ENCODE peak calls at places on chromosomes 4 and X, in eight cellular contexts. One of them, this sample, is unnamed.

GRCh38 chr4:8915201-8916200 is 43.9 kb upstream of the HMX1 start:
- DNase-seq in MM.1S: no peak
- DNase-seq in neural progenitor cell: no peak
- DNase-seq in OCI-LY7: no peak
- DNase-seq in PC-3: no peak
- DNase-seq in HCT116: no peak
- DNase-seq in GM23248: no peak
- DNase-seq in GM23338: no peak
- DNase-seq in this sample: peak; percentile 3

GRCh38 chr4:84924439-84924838 is 42.1 kb downstream of the WDFY3 start:
- DNase-seq in PC-3: peak; percentile 52
- DNase-seq in OCI-LY7: no peak
- DNase-seq in MM.1S: no peak
- DNase-seq in GM23338: no peak
- DNase-seq in GM23248: no peak
- DNase-seq in HCT116: no peak
- DNase-seq in neural progenitor cell: no peak
- DNase-seq in this sample: no peak

GRCh38 chr4:82890602-82890912 is 396 bp downstream of the SEC31A start:
- DNase-seq in GM23338: no peak
- DNase-seq in MM.1S: no peak
- DNase-seq in neural progenitor cell: no peak
- DNase-seq in PC-3: peak; percentile 6
- DNase-seq in OCI-LY7: no peak
- DNase-seq in HCT116: no peak
- DNase-seq in GM23248: no peak
- DNase-seq in this sample: no peak

GRCh38 chrX:45614853-45615252 is 414.2 kb upstream of the DIPK2B start:
- DNase-seq in neural progenitor cell: no peak
- DNase-seq in GM23338: no peak
- DNase-seq in OCI-LY7: no peak
- DNase-seq in HCT116: no peak
- DNase-seq in GM23248: no peak
- DNase-seq in MM.1S: no peak
- DNase-seq in PC-3: no peak
- DNase-seq in this sample: no peak

GRCh38 chr4:101081695-101082369 is 265.5 kb downstream of the PPP3CA start:
- DNase-seq in PC-3: no peak
- DNase-seq in MM.1S: no peak
- DNase-seq in GM23248: no peak
- DNase-seq in GM23338: no peak
- DNase-seq in OCI-LY7: no peak
- DNase-seq in HCT116: no peak
- DNase-seq in neural progenitor cell: no peak
- DNase-seq in this sample: no peak

GRCh38 chr4:1478766-1479355 is 72.6 kb upstream of the NKX1-1 start:
- DNase-seq in neural progenitor cell: no peak
- DNase-seq in MM.1S: no peak
- DNase-seq in GM23248: no peak
- DNase-seq in PC-3: no peak
- DNase-seq in HCT116: no peak
- DNase-seq in GM23338: no peak
- DNase-seq in OCI-LY7: no peak
- DNase-seq in this sample: no peak

GRCh38 chr4:96145671-96146070 is 305.8 kb downstream of the PDHA2 start:
- DNase-seq in MM.1S: no peak
- DNase-seq in GM23338: no peak
- DNase-seq in GM23248: no peak
- DNase-seq in neural progenitor cell: no peak
- DNase-seq in PC-3: no peak
- DNase-seq in HCT116: no peak
- DNase-seq in OCI-LY7: no peak
- DNase-seq in this sample: no peak

GRCh38 chrX:129553619-129554288 is 13.7 kb downstream of the OCRL start:
- DNase-seq in OCI-LY7: peak; percentile 73
- DNase-seq in GM23338: no peak
- DNase-seq in HCT116: no peak
- DNase-seq in GM23248: no peak
- DNase-seq in neural progenitor cell: no peak
- DNase-seq in PC-3: no peak
- DNase-seq in MM.1S: peak; percentile 14
- DNase-seq in this sample: no peak

GRCh38 chr4:98710831-98711230 is 52.4 kb upstream of the TSPAN5 start:
- DNase-seq in HCT116: no peak
- DNase-seq in GM23338: no peak
- DNase-seq in OCI-LY7: no peak
- DNase-seq in MM.1S: no peak
- DNase-seq in neural progenitor cell: no peak
- DNase-seq in PC-3: peak; percentile 8
- DNase-seq in GM23248: peak; percentile 16
- DNase-seq in this sample: no peak

GRCh38 chr4:17276821-17277220 is 235.1 kb downstream of the QDPR start:
- DNase-seq in PC-3: no peak
- DNase-seq in OCI-LY7: no peak
- DNase-seq in GM23338: no peak
- DNase-seq in GM23248: peak; percentile 59
- DNase-seq in MM.1S: no peak
- DNase-seq in neural progenitor cell: no peak
- DNase-seq in HCT116: no peak
- DNase-seq in this sample: no peak

GRCh38 chrX:82232679-82233078 is 1030.8 kb downstream of the SH3BGRL start:
- DNase-seq in HCT116: no peak
- DNase-seq in OCI-LY7: no peak
- DNase-seq in neural progenitor cell: no peak
- DNase-seq in GM23338: no peak
- DNase-seq in GM23248: no peak
- DNase-seq in MM.1S: no peak
- DNase-seq in PC-3: no peak
- DNase-seq in this sample: no peak

GRCh38 chr4:87882861-87883260 is 50.1 kb downstream of the MEPE start:
- DNase-seq in neural progenitor cell: no peak
- DNase-seq in PC-3: no peak
- DNase-seq in HCT116: no peak
- DNase-seq in GM23338: no peak
- DNase-seq in GM23248: no peak
- DNase-seq in OCI-LY7: no peak
- DNase-seq in MM.1S: no peak
- DNase-seq in this sample: no peak

GRCh38 chr4:87875187-87875586 is 42.4 kb downstream of the MEPE start:
- DNase-seq in HCT116: no peak
- DNase-seq in neural progenitor cell: no peak
- DNase-seq in OCI-LY7: no peak
- DNase-seq in MM.1S: no peak
- DNase-seq in GM23248: no peak
- DNase-seq in GM23338: no peak
- DNase-seq in PC-3: no peak
- DNase-seq in this sample: no peak

GRCh38 chr4:87884976-87885574 is 52.3 kb downstream of the MEPE start:
- DNase-seq in PC-3: no peak
- DNase-seq in GM23338: no peak
- DNase-seq in HCT116: no peak
- DNase-seq in neural progenitor cell: no peak
- DNase-seq in OCI-LY7: peak; percentile 50
- DNase-seq in GM23248: no peak
- DNase-seq in MM.1S: no peak
- DNase-seq in this sample: no peak

GRCh38 chr4:87882321-87882720 is 49.6 kb downstream of the MEPE start:
- DNase-seq in GM23338: no peak
- DNase-seq in PC-3: no peak
- DNase-seq in OCI-LY7: no peak
- DNase-seq in neural progenitor cell: no peak
- DNase-seq in HCT116: no peak
- DNase-seq in GM23248: peak; percentile 22
- DNase-seq in MM.1S: no peak
- DNase-seq in this sample: no peak

DNA sequence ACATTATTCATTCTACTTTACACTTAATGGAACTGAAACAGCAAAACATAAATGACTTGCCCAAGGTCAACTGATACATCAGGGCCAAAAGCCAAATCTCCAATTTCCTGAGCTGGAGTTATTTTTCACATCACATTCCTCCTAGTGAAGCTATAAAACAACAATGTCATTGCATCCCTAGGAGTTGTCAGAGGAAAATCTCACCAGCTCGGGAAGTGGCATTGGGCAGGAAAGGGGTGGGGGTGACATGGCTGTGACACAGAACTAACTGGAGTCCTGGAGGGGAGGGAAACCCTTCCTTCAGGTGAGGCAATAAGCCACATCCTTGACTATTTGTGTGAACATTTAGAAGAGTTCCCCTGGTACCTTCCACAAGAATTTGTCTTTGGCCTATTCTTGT is 47.3 kb downstream of the MEPE start:
- DNase-seq in OCI-LY7: no peak
- DNase-seq in neural progenitor cell: no peak
- DNase-seq in GM23248: no peak
- DNase-seq in MM.1S: no peak
- DNase-seq in GM23338: no peak
- DNase-seq in PC-3: no peak
- DNase-seq in HCT116: no peak
- DNase-seq in this sample: no peak
- H3K27ac ChIP-seq in OCI-LY7: no peak overlapping the region
- H3K27ac ChIP-seq in neural progenitor cell: no peak overlapping the region
- H3K27ac ChIP-seq in GM23248: no peak overlapping the region
- H3K27ac ChIP-seq in MM.1S: no peak overlapping the region
- H3K27ac ChIP-seq in GM23338: no peak overlapping the region
- H3K27ac ChIP-seq in PC-3: no peak overlapping the region
- H3K27ac ChIP-seq in HCT116: no peak overlapping the region
- H3K27ac ChIP-seq in this sample: no peak overlapping the region

GRCh38 chrX:16155586-16155985 is 11.7 kb upstream of the MAGEB17 start:
- DNase-seq in GM23338: no peak
- DNase-seq in OCI-LY7: no peak
- DNase-seq in HCT116: no peak
- DNase-seq in neural progenitor cell: no peak
- DNase-seq in MM.1S: no peak
- DNase-seq in GM23248: no peak
- DNase-seq in PC-3: no peak
- DNase-seq in this sample: no peak

GRCh38 chrX:16164748-16165147 is 2.5 kb upstream of the MAGEB17 start:
- DNase-seq in MM.1S: no peak
- DNase-seq in neural progenitor cell: no peak
- DNase-seq in HCT116: no peak
- DNase-seq in GM23338: no peak
- DNase-seq in PC-3: no peak
- DNase-seq in OCI-LY7: no peak
- DNase-seq in GM23248: no peak
- DNase-seq in this sample: no peak

GRCh38 chrX:16162391-16162790 is 4.9 kb upstream of the MAGEB17 start:
- DNase-seq in GM23248: no peak
- DNase-seq in neural progenitor cell: no peak
- DNase-seq in MM.1S: no peak
- DNase-seq in GM23338: peak; percentile 27
- DNase-seq in OCI-LY7: no peak
- DNase-seq in PC-3: no peak
- DNase-seq in HCT116: no peak
- DNase-seq in this sample: no peak

DNA sequence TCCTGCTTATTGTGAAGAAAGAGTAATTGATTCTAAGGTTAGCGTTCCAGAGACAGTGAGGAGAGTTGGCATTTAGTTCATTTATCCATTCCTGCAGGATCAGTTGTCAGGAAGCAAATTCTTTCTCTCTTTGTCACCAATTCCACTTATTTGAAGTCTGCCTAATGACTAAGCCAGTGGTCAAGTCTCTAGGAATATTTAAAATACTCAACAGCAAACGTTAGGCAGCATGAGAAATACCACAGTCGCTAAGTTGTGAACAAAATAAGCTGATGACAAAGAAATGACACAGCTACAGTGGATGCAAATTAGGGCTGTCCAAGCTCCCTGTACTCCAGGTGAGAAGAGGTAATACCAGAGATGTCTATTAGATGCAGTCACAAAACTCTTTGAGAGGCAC is 6.6 kb upstream of the MAGEB17 start:
- DNase-seq in GM23338: no peak
- DNase-seq in HCT116: peak; percentile 66
- DNase-seq in MM.1S: no peak
- DNase-seq in GM23248: peak; percentile 81
- DNase-seq in neural progenitor cell: no peak
- DNase-seq in PC-3: peak; percentile 93
- DNase-seq in OCI-LY7: no peak
- DNase-seq in this sample: no peak
- TF ChIP-seq EZH2phosphoT487 in GM23338: no peak
- TF ChIP-seq EZH2phosphoT487 in HCT116: no peak
- TF ChIP-seq EZH2phosphoT487 in MM.1S: no peak
- TF ChIP-seq EZH2phosphoT487 in GM23248: no peak
- TF ChIP-seq EZH2phosphoT487 in neural progenitor cell: no peak
- TF ChIP-seq EZH2phosphoT487 in PC-3: no peak
- TF ChIP-seq EZH2phosphoT487 in OCI-LY7: no peak
- TF ChIP-seq EZH2phosphoT487 in this sample: no peak

GRCh38 chr4:137934921-137935320 is 307.2 kb downstream of the SLC7A11 start:
- DNase-seq in MM.1S: no peak
- DNase-seq in neural progenitor cell: peak; percentile 2
- DNase-seq in PC-3: no peak
- DNase-seq in GM23338: no peak
- DNase-seq in OCI-LY7: no peak
- DNase-seq in GM23248: no peak
- DNase-seq in HCT116: no peak
- DNase-seq in this sample: no peak

DNA sequence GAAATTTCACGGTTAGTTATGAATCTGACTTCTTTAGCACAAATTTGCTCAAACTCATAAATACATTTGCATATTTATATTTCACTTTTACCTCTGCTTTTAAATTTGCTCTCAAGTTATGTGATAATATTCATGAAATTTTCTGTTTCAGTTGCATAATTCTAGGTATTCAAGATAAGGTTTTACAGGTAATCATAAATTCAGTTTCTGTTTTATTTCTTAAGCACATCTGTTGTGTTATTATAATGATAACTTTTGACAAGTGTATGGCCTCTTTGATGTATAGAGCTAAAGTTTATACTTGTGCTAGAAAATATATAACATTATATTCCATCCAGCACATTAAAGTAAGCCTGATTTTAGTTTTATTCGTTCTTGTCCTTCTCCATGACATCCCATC is 308.1 kb downstream of the SLC7A11 start:
- DNase-seq in MM.1S: no peak
- DNase-seq in neural progenitor cell: no peak
- DNase-seq in GM23248: no peak
- DNase-seq in OCI-LY7: no peak
- DNase-seq in PC-3: no peak
- DNase-seq in GM23338: no peak
- DNase-seq in HCT116: no peak
- DNase-seq in this sample: no peak
- H3K27ac ChIP-seq in MM.1S: no peak overlapping the region
- H3K27ac ChIP-seq in neural progenitor cell: no peak overlapping the region
- H3K27ac ChIP-seq in GM23248: no peak overlapping the region
- H3K27ac ChIP-seq in OCI-LY7: no peak overlapping the region
- H3K27ac ChIP-seq in PC-3: no peak overlapping the region
- H3K27ac ChIP-seq in GM23338: no peak overlapping the region
- H3K27ac ChIP-seq in HCT116: no peak overlapping the region
- H3K27ac ChIP-seq in this sample: no peak overlapping the region

DNA sequence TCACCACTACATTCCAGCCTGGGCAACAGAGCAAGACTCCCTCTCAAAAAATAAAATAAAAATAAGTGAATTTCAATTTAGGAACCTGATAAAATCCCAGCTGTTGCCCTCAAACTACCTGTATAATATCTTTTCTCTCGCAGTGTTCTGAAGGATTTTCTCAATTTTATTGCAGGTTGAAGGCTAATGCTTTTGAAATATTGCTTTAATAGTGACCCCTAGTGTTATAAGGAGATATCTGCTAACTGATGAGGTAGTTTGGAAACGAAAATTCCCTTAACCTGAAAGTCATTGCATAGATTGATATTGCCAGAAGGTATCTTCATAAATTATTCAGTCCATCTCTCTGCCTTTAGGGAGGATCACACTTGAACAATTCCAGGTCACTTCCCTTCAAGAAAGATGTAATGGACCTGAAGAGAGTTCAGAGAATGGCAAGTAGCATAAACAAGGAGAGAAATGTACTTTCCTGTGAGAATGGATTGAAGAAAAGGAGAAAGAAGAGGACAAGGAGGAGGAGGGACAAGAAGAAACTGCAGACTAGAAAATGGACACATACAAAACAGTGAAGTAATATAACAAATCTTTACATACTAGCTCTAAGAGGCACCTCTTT is 44.1 kb downstream of the TIGD4 start:
- DNase-seq in GM23248: peak; percentile 56
- DNase-seq in neural progenitor cell: peak; percentile 5
- DNase-seq in HCT116: peak; percentile 12
- DNase-seq in OCI-LY7: peak; percentile 72
- DNase-seq in GM23338: peak; percentile 63
- DNase-seq in MM.1S: peak; percentile 50
- DNase-seq in PC-3: peak; percentile 61
- DNase-seq in this sample: peak; percentile 40
- TF ChIP-seq EZH2phosphoT487 in GM23248: no peak
- TF ChIP-seq EZH2phosphoT487 in neural progenitor cell: no peak
- TF ChIP-seq EZH2phosphoT487 in HCT116: no peak
- TF ChIP-seq EZH2phosphoT487 in OCI-LY7: no peak
- TF ChIP-seq EZH2phosphoT487 in GM23338: no peak
- TF ChIP-seq EZH2phosphoT487 in MM.1S: no peak
- TF ChIP-seq EZH2phosphoT487 in PC-3: no peak
- TF ChIP-seq EZH2phosphoT487 in this sample: no peak

This sample was measured in hepatocyte.